ENCODE peak calls at places on chromosome 3, in five cellular contexts. P is skeletal muscle cell, M is H54, V is NCI-H82, T is Calu3. X is an unnamed sample.

GRCh38 chr3:160981217-160981938 is 123.8 kb downstream of the B3GALNT1 start:
- DNase-seq in T (no peak), M (no peak), V (no peak), P (peak; percentile 23), X (no peak)

GRCh38 chr3:19945405-19946290 is 1.2 kb upstream of the RAB5A start:
- DNase-seq in P (no peak), M (no peak), T (no peak), V (no peak), X (no peak)

GRCh38 chr3:197270558-197271317 is 27.7 kb downstream of the DLG1 start:
- DNase-seq in T (no peak), P (peak; percentile 24), V (no peak), M (no peak), X (no peak)

GRCh38 chr3:36372534-36372935 is 7.8 kb upstream of the STAC start:
- DNase-seq in T (no peak), V (no peak), M (no peak), P (peak; percentile 26), X (peak; percentile 29)

GRCh38 chr3:181971424-181971823 is 259.7 kb downstream of the SOX2 start:
- DNase-seq in V (no peak), T (no peak), P (no peak), M (no peak), X (no peak)

GRCh38 chr3:107441617-107442016 is 64.4 kb downstream of the CCDC54 start:
- DNase-seq in M (no peak), T (no peak), V (no peak), P (no peak), X (no peak)

GRCh38 chr3:175224051-175224450 is 364.9 kb downstream of the NAALADL2 start:
- DNase-seq in V (peak; percentile 9), T (peak; percentile 72), P (no peak), M (no peak), X (no peak)

GRCh38 chr3:16468114-16469098 is 45.1 kb downstream of the RFTN1 start:
- DNase-seq in V (no peak), T (no peak), P (no peak), M (no peak), X (no peak)

GRCh38 chr3:97131476-97131875 is 317.1 kb downstream of the EPHA6 start:
- DNase-seq in M (no peak), P (no peak), T (no peak), V (peak; percentile 29), X (no peak)

GRCh38 chr3:186255703-186256331 is 106.2 kb downstream of the DGKG start:
- DNase-seq in T (peak; percentile 57), M (no peak), P (no peak), V (peak; percentile 33), X (no peak)

GRCh38 chr3:8565376-8565775 is 63.8 kb downstream of the LMCD1 start:
- DNase-seq in T (no peak), P (no peak), V (no peak), M (no peak), X (no peak)

GRCh38 chr3:141707741-141708203 is 30.3 kb upstream of the RNF7 start:
- DNase-seq in V (no peak), T (peak; percentile 34), M (peak; percentile 17), P (no peak), X (no peak)

GRCh38 chr3:176190755-176191154 is 1006.5 kb downstream of the TBL1XR1 start:
- DNase-seq in T (no peak), P (no peak), V (peak; percentile 98), M (no peak), X (no peak)

GRCh38 chr3:64541803-64542202 is 146.0 kb downstream of the ADAMTS9 start:
- DNase-seq in V (no peak), M (no peak), P (no peak), T (no peak), X (no peak)

GRCh38 chr3:44198265-44198956 is 43.3 kb upstream of the TOPAZ1 start:
- DNase-seq in P (no peak), V (peak; percentile 82), M (peak; percentile 46), T (peak; percentile 80), X (peak; percentile 51)